ENCODE peak calls at places on chromosomes 13 and 19, in six cellular contexts. One of them, this sample, is unnamed.
A peak's percentile ranks its signal among the peaks of the same experiment; 100 is the strongest.

GRCh38 chr19:40512473-40513344 is 45.9 kb downstream of the SPTBN4 start:
- DNase-seq in GDM1: no peak
- DNase-seq in activated T-helper 1 cell treated with anti-CD3 and anti-CD28 coated beads, Interleukin-2, amount 50 U/mL, for 16 hours: no peak
- DNase-seq in smooth muscle cell of the brain vasculature: no peak
- DNase-seq in stimulated activated naive CD8-positive, alpha-beta T cell treated with anti-CD3 and anti-CD28 coated beads, Interleukin-15, Interleukin-2, amounts not matched to agents 100 U/mL and 50 U/mL, for 24 hours: no peak
- DNase-seq in islet precursor cell: peak; percentile 83
- DNase-seq in this sample: peak; percentile 68

GRCh38 chr19:41616785-41617621 is 9.9 kb downstream of the CEACAM4 start:
- DNase-seq in GDM1: no peak
- DNase-seq in activated T-helper 1 cell treated with anti-CD3 and anti-CD28 coated beads, Interleukin-2, amount 50 U/mL, for 16 hours: no peak
- DNase-seq in smooth muscle cell of the brain vasculature: peak; percentile 1
- DNase-seq in stimulated activated naive CD8-positive, alpha-beta T cell treated with anti-CD3 and anti-CD28 coated beads, Interleukin-15, Interleukin-2, amounts not matched to agents 100 U/mL and 50 U/mL, for 24 hours: no peak
- DNase-seq in islet precursor cell: peak; percentile 68
- DNase-seq in this sample: no peak

GRCh38 chr19:49988433-49988832 is 27.5 kb upstream of the SIGLEC11 start:
- DNase-seq in GDM1: no peak
- DNase-seq in activated T-helper 1 cell treated with anti-CD3 and anti-CD28 coated beads, Interleukin-2, amount 50 U/mL, for 16 hours: no peak
- DNase-seq in smooth muscle cell of the brain vasculature: no peak
- DNase-seq in stimulated activated naive CD8-positive, alpha-beta T cell treated with anti-CD3 and anti-CD28 coated beads, Interleukin-15, Interleukin-2, amounts not matched to agents 100 U/mL and 50 U/mL, for 24 hours: no peak
- DNase-seq in islet precursor cell: peak; percentile 43
- DNase-seq in this sample: no peak

GRCh38 chr13:27261376-27261775 is 9.3 kb upstream of the RASL11A start:
- DNase-seq in GDM1: no peak
- DNase-seq in activated T-helper 1 cell treated with anti-CD3 and anti-CD28 coated beads, Interleukin-2, amount 50 U/mL, for 16 hours: no peak
- DNase-seq in smooth muscle cell of the brain vasculature: no peak
- DNase-seq in stimulated activated naive CD8-positive, alpha-beta T cell treated with anti-CD3 and anti-CD28 coated beads, Interleukin-15, Interleukin-2, amounts not matched to agents 100 U/mL and 50 U/mL, for 24 hours: no peak
- DNase-seq in islet precursor cell: no peak
- DNase-seq in this sample: no peak

GRCh38 chr13:101829484-101829883 is 377.0 kb downstream of the ITGBL1 start:
- DNase-seq in GDM1: no peak
- DNase-seq in activated T-helper 1 cell treated with anti-CD3 and anti-CD28 coated beads, Interleukin-2, amount 50 U/mL, for 16 hours: no peak
- DNase-seq in smooth muscle cell of the brain vasculature: no peak
- DNase-seq in stimulated activated naive CD8-positive, alpha-beta T cell treated with anti-CD3 and anti-CD28 coated beads, Interleukin-15, Interleukin-2, amounts not matched to agents 100 U/mL and 50 U/mL, for 24 hours: no peak
- DNase-seq in islet precursor cell: no peak
- DNase-seq in this sample: no peak

GRCh38 chr19:38466050-38466449 is 32.6 kb downstream of the RYR1 start:
- DNase-seq in GDM1: no peak
- DNase-seq in activated T-helper 1 cell treated with anti-CD3 and anti-CD28 coated beads, Interleukin-2, amount 50 U/mL, for 16 hours: no peak
- DNase-seq in smooth muscle cell of the brain vasculature: no peak
- DNase-seq in stimulated activated naive CD8-positive, alpha-beta T cell treated with anti-CD3 and anti-CD28 coated beads, Interleukin-15, Interleukin-2, amounts not matched to agents 100 U/mL and 50 U/mL, for 24 hours: no peak
- DNase-seq in islet precursor cell: no peak
- DNase-seq in this sample: no peak

GRCh38 chr13:106533101-106533939 is 2.1 kb downstream of the EFNB2 start:
- DNase-seq in GDM1: no peak
- DNase-seq in activated T-helper 1 cell treated with anti-CD3 and anti-CD28 coated beads, Interleukin-2, amount 50 U/mL, for 16 hours: no peak
- DNase-seq in smooth muscle cell of the brain vasculature: peak; percentile 54
- DNase-seq in stimulated activated naive CD8-positive, alpha-beta T cell treated with anti-CD3 and anti-CD28 coated beads, Interleukin-15, Interleukin-2, amounts not matched to agents 100 U/mL and 50 U/mL, for 24 hours: peak; percentile 55
- DNase-seq in islet precursor cell: peak; percentile 92
- DNase-seq in this sample: peak; percentile 32

GRCh38 chr13:51444922-51445321 is 7.9 kb downstream of the INTS6 start:
- DNase-seq in GDM1: no peak
- DNase-seq in activated T-helper 1 cell treated with anti-CD3 and anti-CD28 coated beads, Interleukin-2, amount 50 U/mL, for 16 hours: no peak
- DNase-seq in smooth muscle cell of the brain vasculature: no peak
- DNase-seq in stimulated activated naive CD8-positive, alpha-beta T cell treated with anti-CD3 and anti-CD28 coated beads, Interleukin-15, Interleukin-2, amounts not matched to agents 100 U/mL and 50 U/mL, for 24 hours: no peak
- DNase-seq in islet precursor cell: no peak
- DNase-seq in this sample: peak; percentile 34

GRCh38 chr13:108827637-108828036 is 198.2 kb downstream of the MYO16 start:
- DNase-seq in GDM1: no peak
- DNase-seq in activated T-helper 1 cell treated with anti-CD3 and anti-CD28 coated beads, Interleukin-2, amount 50 U/mL, for 16 hours: no peak
- DNase-seq in smooth muscle cell of the brain vasculature: no peak
- DNase-seq in stimulated activated naive CD8-positive, alpha-beta T cell treated with anti-CD3 and anti-CD28 coated beads, Interleukin-15, Interleukin-2, amounts not matched to agents 100 U/mL and 50 U/mL, for 24 hours: no peak
- DNase-seq in islet precursor cell: no peak
- DNase-seq in this sample: peak; percentile 55

GRCh38 chr13:50592412-50593145 is 250.9 kb downstream of the DLEU7 start:
- DNase-seq in GDM1: no peak
- DNase-seq in activated T-helper 1 cell treated with anti-CD3 and anti-CD28 coated beads, Interleukin-2, amount 50 U/mL, for 16 hours: no peak
- DNase-seq in smooth muscle cell of the brain vasculature: no peak
- DNase-seq in stimulated activated naive CD8-positive, alpha-beta T cell treated with anti-CD3 and anti-CD28 coated beads, Interleukin-15, Interleukin-2, amounts not matched to agents 100 U/mL and 50 U/mL, for 24 hours: no peak
- DNase-seq in islet precursor cell: no peak
- DNase-seq in this sample: no peak

GRCh38 chr13:86446311-86446710 is 647.1 kb upstream of the SLITRK6 start:
- DNase-seq in GDM1: no peak
- DNase-seq in activated T-helper 1 cell treated with anti-CD3 and anti-CD28 coated beads, Interleukin-2, amount 50 U/mL, for 16 hours: no peak
- DNase-seq in smooth muscle cell of the brain vasculature: peak; percentile 44
- DNase-seq in stimulated activated naive CD8-positive, alpha-beta T cell treated with anti-CD3 and anti-CD28 coated beads, Interleukin-15, Interleukin-2, amounts not matched to agents 100 U/mL and 50 U/mL, for 24 hours: no peak
- DNase-seq in islet precursor cell: peak; percentile 57
- DNase-seq in this sample: no peak

GRCh38 chr19:56667311-56667870 is 4.2 kb downstream of the ZNF835 start:
- DNase-seq in GDM1: no peak
- DNase-seq in activated T-helper 1 cell treated with anti-CD3 and anti-CD28 coated beads, Interleukin-2, amount 50 U/mL, for 16 hours: no peak
- DNase-seq in smooth muscle cell of the brain vasculature: no peak
- DNase-seq in stimulated activated naive CD8-positive, alpha-beta T cell treated with anti-CD3 and anti-CD28 coated beads, Interleukin-15, Interleukin-2, amounts not matched to agents 100 U/mL and 50 U/mL, for 24 hours: no peak
- DNase-seq in islet precursor cell: no peak
- DNase-seq in this sample: no peak

GRCh38 chr13:68173111-68173510 is 943.0 kb upstream of the PCDH9 start:
- DNase-seq in GDM1: no peak
- DNase-seq in activated T-helper 1 cell treated with anti-CD3 and anti-CD28 coated beads, Interleukin-2, amount 50 U/mL, for 16 hours: no peak
- DNase-seq in smooth muscle cell of the brain vasculature: no peak
- DNase-seq in stimulated activated naive CD8-positive, alpha-beta T cell treated with anti-CD3 and anti-CD28 coated beads, Interleukin-15, Interleukin-2, amounts not matched to agents 100 U/mL and 50 U/mL, for 24 hours: no peak
- DNase-seq in islet precursor cell: no peak
- DNase-seq in this sample: no peak

GRCh38 chr13:75566658-75567057 is 17.1 kb downstream of the UCHL3 start:
- DNase-seq in GDM1: no peak
- DNase-seq in activated T-helper 1 cell treated with anti-CD3 and anti-CD28 coated beads, Interleukin-2, amount 50 U/mL, for 16 hours: no peak
- DNase-seq in smooth muscle cell of the brain vasculature: no peak
- DNase-seq in stimulated activated naive CD8-positive, alpha-beta T cell treated with anti-CD3 and anti-CD28 coated beads, Interleukin-15, Interleukin-2, amounts not matched to agents 100 U/mL and 50 U/mL, for 24 hours: no peak
- DNase-seq in islet precursor cell: no peak
- DNase-seq in this sample: peak; percentile 9

GRCh38 chr13:109789262-109789661 is 2.9 kb upstream of the IRS2 start:
- DNase-seq in GDM1: no peak
- DNase-seq in activated T-helper 1 cell treated with anti-CD3 and anti-CD28 coated beads, Interleukin-2, amount 50 U/mL, for 16 hours: no peak
- DNase-seq in smooth muscle cell of the brain vasculature: no peak
- DNase-seq in stimulated activated naive CD8-positive, alpha-beta T cell treated with anti-CD3 and anti-CD28 coated beads, Interleukin-15, Interleukin-2, amounts not matched to agents 100 U/mL and 50 U/mL, for 24 hours: no peak
- DNase-seq in islet precursor cell: no peak
- DNase-seq in this sample: peak; percentile 11

GRCh38 chr13:49584771-49585182 is 581 bp downstream of the RCBTB1 start:
- DNase-seq in GDM1: no peak
- DNase-seq in activated T-helper 1 cell treated with anti-CD3 and anti-CD28 coated beads, Interleukin-2, amount 50 U/mL, for 16 hours: no peak
- DNase-seq in smooth muscle cell of the brain vasculature: no peak
- DNase-seq in stimulated activated naive CD8-positive, alpha-beta T cell treated with anti-CD3 and anti-CD28 coated beads, Interleukin-15, Interleukin-2, amounts not matched to agents 100 U/mL and 50 U/mL, for 24 hours: no peak
- DNase-seq in islet precursor cell: no peak
- DNase-seq in this sample: no peak

This sample was measured in NCI-H524.